ENCODE peak calls at places on chromosomes 16 and 17, in seven cellular contexts. C is astrocyte of the spinal cord; K is H54; T is central memory CD4-positive, alpha-beta T cell; I is activated CD4-positive, alpha-beta memory T cell treated with anti-CD3 and anti-CD28 coated beads, Interleukin-2, amount 10 ng/mL, durations not matched to agents 7 days and 5 days; B is type B pancreatic cell; O is lower leg skin. H is an unnamed sample.

GRCh38 chr16:86026136-86026905 is 127.4 kb downstream of the IRF8 start:
- DNase-seq in C (no peak), K (no peak), T (no peak), I (no peak), B (no peak), O (peak), H (no peak)

GRCh38 chr16:82603784-82604411 is 22.9 kb upstream of the CDH13 start:
- DNase-seq in C (peak), K (no peak), T (no peak), I (no peak), B (no peak), O (peak), H (peak)

GRCh38 chr16:23124315-23124714 is 24.9 kb downstream of the USP31 start:
- DNase-seq in C (peak), K (peak), T (no peak), I (no peak), B (no peak), O (no peak), H (peak)

GRCh38 chr16:75464130-75464918 is at the start of gene TMEM170A:
- DNase-seq in C (peak), K (peak), T (peak), I (peak), B (peak), O (peak), H (peak)

GRCh38 chr16:69017036-69017783 is 88.2 kb upstream of the HAS3 start:
- DNase-seq in C (peak), K (peak), T (no peak), I (no peak), B (no peak), O (no peak), H (peak)

GRCh38 chr17:75498726-75499213 is 16.6 kb downstream of the CASKIN2 start:
- DNase-seq in C (no peak), K (no peak), T (no peak), I (no peak), B (no peak), O (no peak), H (no peak)

GRCh38 chr17:76529643-76530488 is 7.6 kb downstream of the CYGB start:
- DNase-seq in C (peak), K (no peak), T (no peak), I (no peak), B (no peak), O (peak), H (no peak)

GRCh38 chr17:9239821-9240658 is 218.7 kb downstream of the NTN1 start:
- DNase-seq in C (peak), K (no peak), T (peak), I (peak), B (no peak), O (peak), H (no peak)

GRCh38 chr17:78798695-78799559 is 16.9 kb upstream of the CYTH1 start:
- DNase-seq in C (no peak), K (no peak), T (peak), I (no peak), B (no peak), O (no peak), H (no peak)

H was measured in pulmonary artery endothelial cell.